ENCODE peak calls at places on chromosomes 5 and 9, in eight cellular contexts. A is endothelial cell of umbilical vein, W is lower leg skin, N is GM12878, Q is ovary, O is gastrocnemius medialis, C is NB4, R is heart left ventricle. J is an unnamed sample.

GRCh38 chr5:133421394-133421793 is 190.9 kb downstream of the FSTL4 start:
- DNase-seq in A (peak), W (peak), N (no peak), Q (no peak), O (no peak), C (peak), R (no peak), J (peak)

GRCh38 chr9:113343732-113344231 is 3.7 kb upstream of the WDR31 start:
- DNase-seq in A (no peak), W (peak), N (no peak), Q (no peak), O (peak), C (peak), R (peak), J (peak)

GRCh38 chr9:73199886-73200285 is 48.2 kb downstream of the ANXA1 start:
- DNase-seq in A (peak), W (no peak), N (no peak), Q (no peak), O (no peak), C (no peak), R (no peak), J (no peak)

GRCh38 chr5:34685485-34686197 is 29.5 kb downstream of the RAI14 start:
- DNase-seq in A (peak), W (no peak), N (no peak), Q (no peak), O (no peak), C (no peak), R (no peak), J (no peak)

GRCh38 chr9:124290053-124290581 is 32.4 kb downstream of the NEK6 start:
- DNase-seq in A (no peak), W (no peak), N (no peak), Q (no peak), O (no peak), C (peak), R (peak), J (no peak)

GRCh38 chr9:76218868-76219462 is 175.3 kb downstream of the RFK start:
- DNase-seq in A (no peak), W (no peak), N (no peak), Q (no peak), O (no peak), C (no peak), R (no peak), J (no peak)

GRCh38 chr9:130640681-130641080 is 23.7 kb upstream of the PRDM12 start:
- DNase-seq in A (no peak), W (no peak), N (no peak), Q (no peak), O (no peak), C (no peak), R (no peak), J (no peak)

GRCh38 chr5:160081495-160081894 is 37.8 kb downstream of the PWWP2A start:
- DNase-seq in A (no peak), W (no peak), N (no peak), Q (no peak), O (no peak), C (no peak), R (no peak), J (no peak)

GRCh38 chr5:113050606-113051391 is 74.2 kb downstream of the DCP2 start:
- DNase-seq in A (peak), W (no peak), N (no peak), Q (peak), O (no peak), C (no peak), R (no peak), J (no peak)

GRCh38 chr9:107274953-107275422 is 8.1 kb upstream of the RAD23B start:
- DNase-seq in A (no peak), W (no peak), N (no peak), Q (no peak), O (peak), C (peak), R (no peak), J (no peak)

GRCh38 chr5:1172007-1172581 is 29.3 kb upstream of the SLC6A19 start:
- DNase-seq in A (no peak), W (no peak), N (no peak), Q (no peak), O (no peak), C (no peak), R (peak), J (no peak)

GRCh38 chr5:5666389-5666788 is 243.9 kb downstream of the ICE1 start:
- DNase-seq in A (no peak), W (no peak), N (no peak), Q (no peak), O (no peak), C (no peak), R (no peak), J (no peak)

GRCh38 chr5:90221947-90222346 is 187.6 kb downstream of the CETN3 start:
- DNase-seq in A (peak), W (no peak), N (no peak), Q (no peak), O (no peak), C (no peak), R (no peak), J (no peak)

GRCh38 chr5:36606437-36607113 is at the start of gene SLC1A3:
- DNase-seq in A (peak), W (peak), N (peak), Q (peak), O (peak), C (peak), R (no peak), J (peak)

GRCh38 chr9:129384138-129384886 is 206.3 kb upstream of the IER5L start:
- DNase-seq in A (no peak), W (no peak), N (no peak), Q (no peak), O (no peak), C (no peak), R (peak), J (no peak)

GRCh38 chr9:129383415-129384088 is 205.5 kb upstream of the IER5L start:
- DNase-seq in A (peak), W (peak), N (peak), Q (peak), O (peak), C (peak), R (peak), J (peak)

GRCh38 chr9:129381481-129381957 is 203.5 kb upstream of the IER5L start:
- DNase-seq in A (no peak), W (no peak), N (no peak), Q (no peak), O (no peak), C (no peak), R (peak), J (no peak)

GRCh38 chr9:129382281-129383004 is 204.4 kb upstream of the IER5L start:
- DNase-seq in A (no peak), W (no peak), N (no peak), Q (peak), O (no peak), C (no peak), R (peak), J (no peak)

GRCh38 chr9:129383005-129383414 is 204.9 kb upstream of the IER5L start:
- DNase-seq in A (no peak), W (no peak), N (no peak), Q (no peak), O (peak), C (no peak), R (peak), J (no peak)
- TF ChIP-seq POLR2A in A (no peak), W (no peak), N (no peak), Q (no peak), O (no peak), C (no peak), R (no peak), J (no peak)

GRCh38 chr5:138464018-138464387 is 1.3 kb upstream of the EGR1 start:
- DNase-seq in A (peak), W (peak), N (peak), Q (peak), O (peak), C (peak), R (peak), J (peak)
- TF ChIP-seq POLR2A in A (peak), W (no peak), N (peak), Q (peak), O (peak), C (peak), R (peak), J (no peak)

DNA sequence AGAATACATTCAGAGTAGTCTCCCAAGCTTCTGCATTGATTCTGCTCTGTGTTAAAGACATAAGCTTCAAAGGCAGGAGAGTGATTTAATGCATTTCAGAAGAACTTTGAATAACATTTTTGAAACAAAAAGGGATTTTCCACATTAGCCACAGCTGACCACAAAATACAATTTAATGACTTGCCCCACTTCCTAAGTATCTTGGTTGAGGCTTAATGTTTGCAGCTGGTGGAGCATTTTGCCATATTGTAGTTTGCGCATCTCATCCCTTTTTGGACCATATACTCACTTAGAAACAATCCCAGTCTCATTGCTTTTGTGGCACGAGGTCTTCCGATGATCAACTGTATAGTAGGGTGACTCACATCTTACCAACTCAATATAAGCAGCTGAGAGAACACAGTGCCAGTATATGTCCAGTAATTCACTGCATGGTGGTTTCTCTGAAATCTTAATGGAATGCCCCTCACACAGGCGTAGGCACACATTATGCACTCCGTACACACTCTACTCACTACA is 455.8 kb upstream of the PTGER4 start:
- DNase-seq in A (peak), W (no peak), N (peak), Q (no peak), O (no peak), C (peak), R (no peak), J (no peak)
- TF ChIP-seq POLR2A in A (no peak), W (no peak), N (no peak), Q (no peak), O (no peak), C (no peak), R (no peak), J (no peak)

GRCh38 chr5:119452373-119453044 is at the start of gene HSD17B4:
- DNase-seq in A (peak), W (peak), N (peak), Q (peak), O (peak), C (peak), R (peak), J (peak)
- TF ChIP-seq POLR2A in A (peak), W (no peak), N (peak), Q (peak), O (peak), C (peak), R (peak), J (peak)

DNA sequence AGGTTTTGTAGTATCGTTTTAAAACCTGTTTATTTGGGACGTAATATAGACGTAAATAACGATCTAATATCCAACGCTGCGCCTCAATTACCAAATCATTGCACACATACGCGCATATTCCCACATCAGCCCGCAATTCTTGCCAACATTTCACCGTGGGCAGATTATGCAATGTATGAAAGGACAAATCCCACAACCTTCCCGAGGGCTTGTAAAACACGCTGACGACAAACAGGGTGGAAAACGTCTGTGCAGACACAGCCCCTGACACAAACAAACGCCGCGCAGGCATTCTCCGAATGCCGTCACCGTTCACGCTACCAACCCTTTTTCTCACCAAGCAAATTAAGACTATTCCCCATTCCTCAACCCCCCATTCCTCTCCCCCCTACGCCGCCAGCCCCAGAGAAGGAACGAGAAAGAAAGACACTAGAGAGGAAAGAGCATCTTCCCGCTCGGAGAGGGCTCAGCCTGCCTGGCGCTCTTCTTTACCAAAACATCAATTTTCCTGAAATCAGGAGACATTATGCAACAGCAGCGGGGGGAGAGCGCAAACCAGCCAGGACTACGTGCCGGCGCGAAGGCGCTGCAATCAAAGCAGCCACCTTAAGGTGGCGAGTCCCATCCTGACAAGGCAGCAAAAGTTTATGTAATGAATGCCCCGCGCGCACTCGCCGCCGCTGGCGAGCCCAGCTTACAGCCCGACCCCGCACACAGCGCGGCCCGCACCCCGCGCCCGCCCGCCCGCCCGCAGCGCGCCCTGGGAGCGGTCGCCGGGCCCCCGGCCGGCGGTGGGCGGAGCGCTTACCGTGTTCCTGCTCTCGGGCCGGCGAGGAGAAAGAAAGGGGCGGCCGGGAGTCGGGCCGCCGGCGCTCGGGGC is 560 bp downstream of the NFIL3 start:
- DNase-seq in A (peak), W (peak), N (no peak), Q (peak), O (peak), C (peak), R (peak), J (peak)
- TF ChIP-seq POLR2A in A (no peak), W (no peak), N (peak), Q (peak), O (peak), C (no peak), R (peak), J (peak)

DNA sequence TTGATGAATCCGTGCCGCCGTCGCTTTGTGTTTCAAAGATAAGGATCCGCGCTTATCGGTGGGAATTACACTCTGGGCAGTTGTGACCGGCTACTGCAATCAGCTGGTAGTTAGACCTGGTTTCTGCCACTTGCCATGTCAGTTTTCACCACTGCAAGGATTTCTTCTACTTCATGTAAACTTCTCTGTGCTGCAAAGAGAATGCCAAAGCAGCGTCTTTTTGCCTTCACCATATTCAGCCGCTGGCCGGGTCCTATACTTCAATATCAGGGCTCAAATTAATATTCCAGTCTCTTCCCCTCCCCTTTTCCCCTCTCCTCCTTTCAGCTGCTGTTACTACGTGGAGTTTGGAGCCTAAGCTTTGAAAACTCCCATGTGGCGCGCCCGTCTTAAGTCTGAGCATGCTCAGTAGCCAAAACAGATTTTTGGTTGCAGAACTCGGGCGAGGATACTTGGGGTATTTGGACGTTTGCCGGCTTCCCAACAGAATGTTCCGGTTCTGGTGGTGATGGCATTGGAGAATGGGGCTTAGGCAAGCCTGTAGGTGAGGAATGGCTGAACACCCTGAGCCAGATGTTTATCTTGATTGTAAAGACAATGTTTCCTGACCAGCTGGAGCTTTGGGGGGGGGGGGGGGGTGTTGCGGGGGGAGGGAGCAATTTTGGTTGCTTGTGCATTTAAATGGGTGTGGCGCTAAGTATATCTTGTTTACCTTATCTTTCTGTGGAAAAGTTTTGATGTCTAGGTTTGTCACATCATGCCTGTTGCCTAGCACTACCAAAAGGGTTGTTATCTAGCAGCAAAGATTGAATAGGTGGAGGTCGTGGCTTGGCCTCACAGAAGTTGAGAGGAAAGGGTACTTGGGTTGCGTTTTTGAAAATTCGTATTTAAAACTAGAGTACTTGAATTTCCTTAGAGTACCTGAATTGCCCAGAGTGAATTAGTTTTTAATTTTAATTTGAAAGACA is 1.1 kb downstream of the SMAD5 start:
- DNase-seq in A (peak), W (peak), N (no peak), Q (peak), O (peak), C (peak), R (peak), J (peak)
- TF ChIP-seq POLR2A in A (no peak), W (no peak), N (no peak), Q (no peak), O (no peak), C (no peak), R (no peak), J (no peak)

GRCh38 chr5:150700298-150700599 is 613 bp downstream of the RBM22 start:
- DNase-seq in A (no peak), W (no peak), N (no peak), Q (no peak), O (no peak), C (no peak), R (no peak), J (no peak)

GRCh38 chr5:150703767-150704166 is 2.9 kb upstream of the RBM22 start:
- DNase-seq in A (no peak), W (no peak), N (no peak), Q (no peak), O (no peak), C (peak), R (no peak), J (no peak)

GRCh38 chr5:150700600-150701377 is at the start of gene RBM22:
- DNase-seq in A (peak), W (peak), N (peak), Q (peak), O (peak), C (peak), R (peak), J (peak)
- TF ChIP-seq POLR2A in A (peak), W (no peak), N (peak), Q (peak), O (peak), C (peak), R (peak), J (peak)

J was measured in erythroblast.